ENCODE peak calls at places on chromosomes 16 and 17, in four cellular contexts. B is GM12878, T is HL-60, Z is K562. P is an unnamed sample.

GRCh38 chr17:78904371-78904770 is 1.4 kb upstream of the CEP295NL start:
- DNase-seq in B (no peak), T (no peak), Z (no peak), P (no peak)

GRCh38 chr17:6079155-6079554 is 9.0 kb downstream of the WSCD1 start:
- DNase-seq in B (no peak), T (no peak), Z (no peak), P (no peak)

GRCh38 chr17:43092891-43093290 is 32.3 kb downstream of the BRCA1 start:
- DNase-seq in B (no peak), T (no peak), Z (no peak), P (no peak)

GRCh38 chr17:37518816-37519215 is 29.1 kb downstream of the DUSP14 start:
- DNase-seq in B (no peak), T (no peak), Z (no peak), P (no peak)

GRCh38 chr16:85607331-85607765 is 5.8 kb upstream of the GSE1 start:
- DNase-seq in B (no peak), T (peak; percentile 12), Z (peak; percentile 54), P (no peak)

GRCh38 chr17:8503368-8503767 is 67.7 kb downstream of the NDEL1 start:
- DNase-seq in B (no peak), T (no peak), Z (no peak), P (no peak)

GRCh38 chr17:8868529-8868951 is 1.1 kb upstream of the PIK3R6 start:
- DNase-seq in B (no peak), T (no peak), Z (no peak), P (no peak)

GRCh38 chr16:477287-477686 is 50.2 kb upstream of the CAPN15 start:
- DNase-seq in B (no peak), T (no peak), Z (no peak), P (no peak)

GRCh38 chr17:18224428-18225120 is 861 bp upstream of the LLGL1 start:
- DNase-seq in B (no peak), T (no peak), Z (peak; percentile 21), P (no peak)

GRCh38 chr17:40346061-40346767 is 18.3 kb downstream of the GJD3 start:
- DNase-seq in B (no peak), T (no peak), Z (no peak), P (no peak)

DNA sequence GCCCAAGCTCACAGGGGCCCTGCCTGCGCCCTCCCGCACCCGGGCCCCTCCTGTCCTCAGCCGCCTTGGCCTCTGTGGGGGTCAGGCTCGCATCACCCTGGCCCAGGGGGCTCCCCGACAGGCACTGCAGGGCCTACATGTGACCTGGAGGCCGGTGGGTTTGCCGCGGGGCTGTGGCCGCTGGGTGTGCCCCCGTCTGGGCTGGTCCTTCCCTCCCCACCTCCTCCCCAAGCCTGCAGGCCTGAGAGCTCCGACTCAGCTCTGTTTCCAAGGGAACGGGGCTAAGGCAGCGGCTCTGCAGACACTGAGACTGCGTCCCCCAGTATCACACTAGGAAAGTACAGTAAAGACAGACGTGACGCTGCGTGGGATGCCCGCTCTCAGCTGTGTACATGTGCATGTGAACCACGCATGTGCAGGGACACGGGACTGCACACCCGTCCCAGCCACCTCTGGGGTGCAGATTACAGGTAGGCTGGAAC is 16.5 kb upstream of the WDR45B start:
- DNase-seq in B (no peak), T (no peak), Z (no peak), P (no peak)
- TF ChIP-seq SPI1 in B (no peak), T (no peak), Z (no peak), P (no peak)

GRCh38 chr17:2222301-2222700 is 81.3 kb downstream of the SMG6 start:
- DNase-seq in B (no peak), T (no peak), Z (no peak), P (no peak)

GRCh38 chr17:2218426-2218825 is 85.2 kb downstream of the SMG6 start:
- DNase-seq in B (no peak), T (no peak), Z (no peak), P (no peak)

GRCh38 chr17:2227025-2227699 is 76.4 kb downstream of the SMG6 start:
- DNase-seq in B (no peak), T (no peak), Z (no peak), P (no peak)

GRCh38 chr17:2223617-2223927 is 80.0 kb downstream of the SMG6 start:
- DNase-seq in B (no peak), T (no peak), Z (no peak), P (no peak)

DNA sequence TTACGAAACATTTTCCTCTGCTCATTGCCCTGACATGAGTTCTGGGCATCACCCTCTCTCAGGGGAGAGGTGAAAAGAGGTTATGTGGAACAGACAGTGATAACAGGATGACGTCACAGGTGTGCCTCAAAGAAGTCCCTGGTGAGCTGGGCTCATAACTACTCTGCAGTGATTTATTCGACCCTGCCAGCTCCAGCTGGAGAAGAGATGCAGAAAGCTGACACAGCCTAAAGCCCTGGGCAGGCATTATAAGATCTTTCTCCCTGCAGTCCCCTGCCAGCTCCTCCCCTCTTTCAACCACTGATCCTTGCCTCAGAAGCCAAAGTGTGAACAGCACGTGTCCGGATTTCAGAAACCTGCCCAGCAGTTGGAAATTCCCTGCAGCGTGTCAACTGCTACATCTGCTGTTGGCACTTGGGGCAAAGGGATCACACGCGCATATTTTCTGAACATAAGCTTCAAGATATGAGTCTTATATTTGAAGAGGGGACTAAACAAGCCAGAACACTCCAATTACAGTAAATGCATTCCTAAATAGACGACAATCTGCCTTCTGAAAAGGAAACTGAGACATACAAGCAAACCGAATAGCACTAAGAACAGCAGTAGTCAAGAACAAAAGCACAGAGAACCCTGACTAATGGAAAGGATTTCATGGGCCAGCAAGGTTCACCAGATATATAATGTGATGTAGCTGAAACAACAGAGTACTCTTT is 80.5 kb downstream of the SMG6 start:
- DNase-seq in B (peak; percentile 81), T (no peak), Z (no peak), P (no peak)
- TF ChIP-seq SPI1 in B (no peak), T (no peak), Z (no peak), P (no peak)

DNA sequence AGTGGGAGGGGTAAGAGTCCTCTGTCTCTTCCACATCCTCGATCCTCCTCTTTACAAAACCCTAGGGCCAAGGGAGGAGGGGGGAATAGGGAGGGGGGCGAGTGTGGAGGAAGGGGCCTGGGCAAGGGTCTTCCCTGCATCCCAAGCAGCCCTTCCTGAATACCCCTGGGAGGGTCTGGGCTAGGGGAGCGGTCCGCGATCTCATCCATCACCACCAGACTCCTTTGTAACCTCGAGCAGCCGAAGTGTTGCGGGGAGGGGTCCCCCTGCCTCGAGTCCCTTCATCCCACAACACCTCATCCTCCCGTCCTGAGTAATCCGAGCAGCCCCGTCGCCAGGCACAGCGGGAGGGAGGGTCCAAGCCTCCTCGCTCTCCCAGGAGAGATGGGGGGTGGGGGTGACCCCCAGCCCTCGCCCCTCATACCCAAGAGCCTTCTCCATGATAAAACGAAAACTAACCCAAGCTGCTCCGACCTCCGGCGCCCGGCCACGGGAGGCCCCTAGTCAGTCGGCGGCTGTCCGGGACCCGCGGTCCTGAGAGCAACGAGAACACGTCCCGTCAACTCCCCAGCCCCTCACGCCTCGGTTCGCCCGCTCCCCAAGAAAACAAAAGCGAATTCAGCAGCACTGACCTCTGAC is 468 bp downstream of the SMPD3 start:
- DNase-seq in B (no peak), T (no peak), Z (no peak), P (no peak)
- TF ChIP-seq SPI1 in B (no peak), T (no peak), Z (no peak), P (no peak)

GRCh38 chr16:17403156-17403809 is 67.5 kb downstream of the XYLT1 start:
- DNase-seq in B (no peak), T (no peak), Z (no peak), P (no peak)

GRCh38 chr16:17403859-17404545 is 66.8 kb downstream of the XYLT1 start:
- DNase-seq in B (peak; percentile 53), T (no peak), Z (no peak), P (no peak)

GRCh38 chr16:17408296-17408695 is 62.5 kb downstream of the XYLT1 start:
- DNase-seq in B (no peak), T (no peak), Z (no peak), P (no peak)

GRCh38 chr16:17407321-17407720 is 63.4 kb downstream of the XYLT1 start:
- DNase-seq in B (no peak), T (no peak), Z (no peak), P (no peak)

GRCh38 chr16:17404903-17405691 is 65.7 kb downstream of the XYLT1 start:
- DNase-seq in B (no peak), T (no peak), Z (no peak), P (no peak)
- TF ChIP-seq SPI1 in B (no peak), T (no peak), Z (no peak), P (no peak)

DNA sequence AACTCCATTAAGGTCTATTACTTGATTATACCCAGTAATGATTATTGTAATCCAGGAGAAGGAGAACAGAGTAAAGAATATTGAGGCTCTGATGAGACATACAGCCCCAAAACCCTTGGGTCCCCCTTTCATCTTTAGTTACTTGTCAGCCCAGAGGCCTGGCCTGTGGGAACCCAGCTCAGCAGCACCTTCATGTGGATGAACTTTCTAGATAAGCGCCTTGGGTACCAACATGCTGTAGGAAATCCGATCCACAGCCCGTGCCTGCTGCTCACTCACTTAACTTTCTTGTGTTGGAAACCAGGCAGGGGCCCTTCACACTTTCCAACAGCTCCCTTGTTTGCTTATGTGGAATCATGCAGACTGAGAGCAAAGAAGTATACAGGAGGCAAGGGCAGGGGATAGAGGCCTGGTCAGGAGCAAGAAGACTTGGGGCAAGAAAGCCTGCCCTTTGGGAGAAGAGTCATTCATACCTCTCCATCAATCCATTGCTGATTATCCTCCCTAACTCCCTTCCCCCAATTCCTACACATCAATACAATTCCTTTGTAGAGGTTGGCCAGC is 64.0 kb upstream of the SOX9 start:
- DNase-seq in B (no peak), T (no peak), Z (no peak), P (no peak)
- TF ChIP-seq SPI1 in B (no peak), T (no peak), Z (no peak), P (no peak)

DNA sequence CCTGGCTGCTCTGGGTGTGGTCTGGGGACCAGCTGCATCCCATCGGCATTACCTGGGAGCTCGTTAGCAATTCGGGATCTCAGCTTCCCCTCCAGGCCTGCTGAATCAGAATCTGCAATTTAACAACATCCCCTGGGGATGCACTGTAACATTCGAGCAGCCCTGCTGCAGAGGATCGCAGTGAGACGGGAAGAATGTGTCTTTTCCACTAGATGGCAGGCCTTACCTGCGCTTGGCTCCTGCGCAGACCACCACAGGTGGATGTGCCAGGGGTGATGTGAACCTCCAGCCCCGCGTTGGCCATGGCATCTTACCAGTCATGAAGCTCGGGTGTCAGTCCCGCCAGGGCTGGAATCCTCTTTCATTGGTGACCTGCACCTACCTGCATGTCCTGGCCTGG is 209.9 kb downstream of the PRKCB start:
- DNase-seq in B (no peak), T (no peak), Z (no peak), P (no peak)
- TF ChIP-seq SPI1 in B (no peak), T (no peak), Z (no peak), P (no peak)

GRCh38 chr16:12891836-12892235 is 9.6 kb upstream of the SHISA9 start:
- DNase-seq in B (no peak), T (no peak), Z (no peak), P (no peak)
- TF ChIP-seq SPI1 in B (no peak), T (no peak), Z (no peak), P (no peak)

GRCh38 chr17:32523827-32524552 is 37.2 kb downstream of the CDK5R1 start:
- DNase-seq in B (peak; percentile 97), T (no peak), Z (no peak), P (no peak)
- TF ChIP-seq SPI1 in B (no peak), T (no peak), Z (no peak), P (peak; percentile 39)

DNA sequence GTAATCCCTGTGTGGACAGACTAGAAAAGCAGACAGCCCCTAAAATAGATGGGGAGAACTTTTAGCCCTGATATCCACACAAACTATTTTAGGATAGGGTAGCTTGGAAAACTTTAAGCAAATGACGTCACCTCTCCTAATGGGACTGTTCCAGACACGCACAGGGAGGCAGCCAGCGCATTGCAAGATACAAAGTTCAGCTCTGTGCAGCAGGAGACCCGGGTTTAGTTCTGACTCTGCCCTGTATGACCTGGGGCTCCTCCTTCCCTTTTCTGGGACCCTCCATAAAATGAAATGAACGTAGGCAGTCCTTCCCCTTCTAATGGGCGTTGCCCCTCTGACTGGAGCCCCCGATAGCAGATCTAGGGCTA is 6.3 kb downstream of the ZNF689 start:
- DNase-seq in B (no peak), T (no peak), Z (no peak), P (no peak)
- TF ChIP-seq SPI1 in B (no peak), T (no peak), Z (no peak), P (no peak)

P was measured in GM12891.